ENCODE peak calls at places on chromosomes 2 and 18, in eight cellular contexts. Q is frontal cortex, K is Peyer's patch, N is activated T-cell treated with anti-CD3 and anti-CD28 coated beads for 24 hours, B is GM12892, O is cardiac muscle cell, G is kidney glomerular epithelial cell, F is heart left ventricle. H is an unnamed sample.

GRCh38 chr2:26184555-26185303 is 11.8 kb downstream of the GAREM2 start:
- DNase-seq in K (peak), Q (peak), B (peak), F (peak), N (peak), G (peak), O (peak), H (peak)

GRCh38 chr2:60838481-60838880 is 42.9 kb upstream of the REL start:
- DNase-seq in B (no peak), K (no peak), F (no peak), G (no peak), N (no peak), O (no peak), Q (no peak), H (no peak)

GRCh38 chr2:97752342-97753334 is 39.3 kb downstream of the ZAP70 start:
- DNase-seq in F (no peak), N (no peak), Q (no peak), G (peak), K (no peak), B (no peak), O (no peak), H (no peak)

GRCh38 chr2:35125871-35126270 is 1229.7 kb upstream of the CRIM1 start:
- DNase-seq in B (no peak), O (no peak), K (no peak), N (no peak), G (no peak), F (no peak), Q (no peak), H (no peak)

GRCh38 chr2:42063383-42064171 is 15.8 kb downstream of the PKDCC start:
- DNase-seq in Q (no peak), K (no peak), F (no peak), B (no peak), O (peak), N (no peak), G (no peak), H (no peak)

GRCh38 chr2:26363323-26363722 is 16.7 kb upstream of the ADGRF3 start:
- DNase-seq in B (no peak), F (no peak), K (no peak), G (no peak), N (no peak), Q (no peak), O (no peak), H (no peak)

GRCh38 chr18:56066524-56067215 is 478.7 kb upstream of the TCF4 start:
- DNase-seq in O (no peak), N (no peak), Q (no peak), K (no peak), B (no peak), G (no peak), F (no peak), H (no peak)

GRCh38 chr2:241373449-241373848 is 17.4 kb downstream of the FARP2 start:
- DNase-seq in N (no peak), K (no peak), F (no peak), Q (no peak), B (no peak), O (no peak), G (no peak), H (no peak)

GRCh38 chr2:81658227-81658626 is 1353.7 kb upstream of the LRRTM1 start:
- DNase-seq in G (peak), N (no peak), K (no peak), O (no peak), B (no peak), F (no peak), Q (no peak), H (no peak)

GRCh38 chr2:133287709-133288108 is 280.6 kb downstream of the NCKAP5 start:
- DNase-seq in N (no peak), G (no peak), K (no peak), B (no peak), O (no peak), Q (no peak), F (no peak), H (no peak)

GRCh38 chr18:26386421-26386820 is 160.2 kb downstream of the TAF4B start:
- DNase-seq in K (no peak), G (no peak), Q (no peak), F (no peak), B (no peak), N (no peak), O (no peak), H (no peak)